ENCODE peak calls at places on chromosomes 2 and 18, in nine cellular contexts. A, B, X, E, T, R, P, K and J are unnamed samples. For H3K9me3, the result is how much of the 10 kb centered on the place peaks cover.

GRCh38 chr2:160156084-160156483 is 44.0 kb downstream of the ITGB6 start:
- DNase-seq in E (no peak), K (no peak), A (peak), P (no peak), X (peak), R (no peak), T (no peak), B (no peak), J (no peak)

GRCh38 chr2:190763901-190764514 is 115.1 kb downstream of the NAB1 start:
- DNase-seq in A (no peak), T (no peak), X (no peak), R (no peak), B (no peak), E (no peak), K (no peak), P (no peak), J (no peak)

GRCh38 chr2:189179607-189179979 is at the start of gene COL5A2:
- DNase-seq in K (peak), R (no peak), P (peak), A (peak), E (peak), T (peak), B (peak), X (peak), J (peak)

GRCh38 chr2:219500135-219500534 is 1.4 kb downstream of the GMPPA start:
- DNase-seq in K (no peak), R (no peak), A (peak), X (peak), E (no peak), B (no peak), T (no peak), P (no peak), J (no peak)

GRCh38 chr18:63421514-63421913 is 762 bp downstream of the VPS4B start:
- DNase-seq in A (no peak), P (no peak), B (no peak), K (no peak), E (no peak), R (no peak), X (peak), T (no peak), J (no peak)

GRCh38 chr2:119255760-119256573 is 32.3 kb downstream of the STEAP3 start:
- DNase-seq in E (no peak), R (no peak), B (no peak), K (no peak), A (peak), P (no peak), X (peak), T (no peak), J (peak)

GRCh38 chr2:201070966-201071304 is 536 bp downstream of the HYCC2 start:
- DNase-seq in X (peak), R (no peak), B (no peak), A (peak), E (no peak), P (no peak), K (no peak), T (no peak), J (no peak)

GRCh38 chr2:60735496-60736250 is 20.4 kb upstream of the PAPOLG start:
- DNase-seq in X (peak), K (no peak), T (no peak), E (no peak), A (peak), B (no peak), P (no peak), R (peak), J (no peak)

GRCh38 chr2:65186872-65187851 is 40.5 kb upstream of the ACTR2 start:
- DNase-seq in X (peak), E (peak), K (peak), A (peak), T (peak), R (peak), P (peak), B (peak), J (peak)

GRCh38 chr2:60818272-60818671 is 62.2 kb downstream of the PAPOLG start:
- DNase-seq in X (no peak), P (no peak), E (no peak), A (no peak), K (no peak), T (no peak), B (no peak), R (no peak), J (no peak)

GRCh38 chr2:106197878-106198277 is 3.8 kb upstream of the UXS1 start:
- DNase-seq in R (no peak), K (no peak), P (no peak), X (peak), A (no peak), T (no peak), B (no peak), E (peak), J (no peak)

GRCh38 chr18:3649559-3650426 is 199.8 kb downstream of the TGIF1 start:
- DNase-seq in X (peak), K (peak), T (no peak), B (no peak), A (no peak), R (no peak), P (no peak), E (peak), J (peak)

GRCh38 chr2:9702604-9703084 is 71.8 kb upstream of the YWHAQ start:
- DNase-seq in E (no peak), T (no peak), B (no peak), A (no peak), X (no peak), P (no peak), K (no peak), R (no peak), J (no peak)

GRCh38 chr2:151523825-151524224 is 114.1 kb downstream of the RIF1 start:
- DNase-seq in B (no peak), R (no peak), A (no peak), X (peak), E (no peak), K (no peak), P (no peak), T (no peak), J (no peak)

GRCh38 chr2:237341872-237342271 is 72.1 kb downstream of the COL6A3 start:
- DNase-seq in T (no peak), A (no peak), B (no peak), X (peak), E (no peak), K (no peak), P (no peak), R (no peak), J (no peak)

GRCh38 chr18:14106906-14107305 is 25.3 kb downstream of the ZNF519 start:
- DNase-seq in A (no peak), B (no peak), P (no peak), X (no peak), R (no peak), K (no peak), T (no peak), E (no peak), J (no peak)
- H3K9me3 ChIP-seq in A (half or more), B (under half), P (under half), X (under half), R (under half), K (under half), T (half or more), E (half or more), J (under half)

DNA sequence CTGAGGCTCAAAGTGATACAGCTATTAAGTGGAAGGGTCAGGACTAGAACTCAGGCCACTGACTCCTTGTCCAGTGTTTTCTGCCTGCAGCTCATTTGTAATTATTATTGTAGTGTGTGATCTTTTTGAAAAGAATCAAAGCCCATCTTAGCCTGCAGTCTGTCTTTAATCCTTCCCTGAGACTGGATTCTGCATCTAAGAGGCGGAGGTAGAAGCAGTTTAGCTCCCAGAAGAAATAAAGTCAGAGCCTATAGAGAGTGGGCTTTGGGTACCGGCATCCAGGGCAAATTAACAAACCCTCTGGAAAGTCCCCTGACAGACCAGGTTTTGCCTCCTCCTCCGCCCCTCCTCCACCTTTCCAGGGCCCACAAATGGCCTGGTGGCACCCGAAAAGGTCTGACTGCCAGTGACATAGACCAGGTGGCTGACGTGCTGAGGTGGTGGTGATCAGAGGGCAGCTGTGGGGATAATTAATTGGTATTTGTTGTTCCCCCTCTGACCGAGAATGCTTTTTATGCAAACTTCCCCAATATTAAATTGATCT is 2.2 kb upstream of the RAX start:
- DNase-seq in E (no peak), P (no peak), R (no peak), A (peak), X (no peak), K (no peak), B (no peak), T (no peak), J (no peak)
- H3K9me3 ChIP-seq in E (under half), P (under half), R (under half), A (under half), X (under half), K (under half), B (under half), T (under half), J (under half)

GRCh38 chr2:174762464-174762863 is 1.8 kb downstream of the CHRNA1 start:
- DNase-seq in P (no peak), E (no peak), B (no peak), K (no peak), A (no peak), X (no peak), T (no peak), R (no peak), J (no peak)

GRCh38 chr2:174761837-174762236 is 2.4 kb downstream of the CHRNA1 start:
- DNase-seq in X (no peak), R (no peak), A (no peak), B (no peak), P (no peak), E (no peak), T (no peak), K (no peak), J (no peak)

GRCh38 chr2:174764281-174765063 is at the start of gene CHRNA1:
- DNase-seq in R (no peak), P (no peak), B (no peak), K (no peak), T (no peak), X (peak), E (no peak), A (no peak), J (no peak)

GRCh38 chr2:174765576-174765975 is 1.3 kb upstream of the CHRNA1 start:
- DNase-seq in R (no peak), T (no peak), E (no peak), P (no peak), A (no peak), K (no peak), B (no peak), X (no peak), J (no peak)

DNA sequence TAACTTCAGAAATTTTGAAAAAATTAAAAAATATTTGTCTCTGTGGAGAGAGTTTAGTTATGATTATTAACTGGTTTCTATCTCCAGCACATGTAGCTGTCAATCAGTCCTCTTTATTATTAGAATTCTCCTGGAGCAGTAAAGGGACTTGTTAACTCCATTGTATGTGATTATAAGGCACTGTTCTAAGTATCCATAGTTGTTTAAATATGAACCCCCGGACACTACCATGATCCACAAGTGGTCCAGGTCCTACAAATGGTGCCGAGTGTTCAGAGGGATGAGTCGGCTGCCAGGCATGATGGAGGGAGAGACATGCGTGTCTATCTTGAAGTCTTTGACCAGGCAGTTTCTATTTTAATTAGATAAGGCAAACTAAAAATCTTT is 486 bp downstream of the CHRNA1 start:
- DNase-seq in X (no peak), K (no peak), A (no peak), B (no peak), E (no peak), R (no peak), T (no peak), P (no peak), J (no peak)
- H3K9me3 ChIP-seq in X (under half), K (under half), A (under half), B (under half), E (under half), R (under half), T (under half), P (under half), J (under half)

GRCh38 chr2:72629062-72629461 is 196.8 kb downstream of the EXOC6B start:
- DNase-seq in P (no peak), K (no peak), X (peak), T (no peak), E (no peak), R (no peak), A (no peak), B (no peak), J (no peak)

GRCh38 chr2:72630767-72631166 is 195.1 kb downstream of the EXOC6B start:
- DNase-seq in T (no peak), A (no peak), R (no peak), P (no peak), B (no peak), K (no peak), E (no peak), X (peak), J (no peak)

GRCh38 chr2:72625359-72625758 is 200.5 kb downstream of the EXOC6B start:
- DNase-seq in P (no peak), K (no peak), B (no peak), T (no peak), X (no peak), E (no peak), A (no peak), R (no peak), J (no peak)

GRCh38 chr2:72623481-72623880 is 202.4 kb downstream of the EXOC6B start:
- DNase-seq in E (no peak), A (no peak), B (no peak), K (no peak), P (no peak), R (no peak), X (no peak), T (no peak), J (no peak)

GRCh38 chr2:72627059-72627458 is 198.8 kb downstream of the EXOC6B start:
- DNase-seq in T (no peak), X (no peak), K (no peak), B (no peak), A (no peak), P (no peak), E (no peak), R (no peak), J (no peak)
- H3K9me3 ChIP-seq in T (under half), X (under half), K (under half), B (under half), A (under half), P (under half), E (under half), R (under half), J (under half)